ENCODE peak calls at places on chromosomes 5 and 9, in four cellular contexts. T is gastrocnemius medialis, Z is astrocyte, J is cardiac muscle cell. D is an unnamed sample.

GRCh38 chr9:133784731-133785561 is 46.8 kb upstream of the SARDH start:
- DNase-seq in Z (no peak), J (no peak), T (no peak), D (no peak)

GRCh38 chr9:8694983-8695588 is 895.5 kb upstream of the DMAC1 start:
- DNase-seq in T (no peak), J (no peak), Z (no peak), D (no peak)

GRCh38 chr5:172078726-172079345 is 72.4 kb upstream of the FBXW11 start:
- DNase-seq in Z (no peak), T (no peak), J (no peak), D (no peak)

GRCh38 chr9:94210616-94211603 is 48.2 kb upstream of the ZNF169 start:
- DNase-seq in Z (no peak), J (no peak), T (no peak), D (no peak)

GRCh38 chr5:74251106-74252032 is 389.2 kb downstream of the ENC1 start:
- DNase-seq in T (no peak), J (no peak), Z (peak), D (peak)

GRCh38 chr5:83474170-83474796 is 2.7 kb downstream of the VCAN start:
- DNase-seq in T (peak), Z (peak), J (peak), D (peak)

GRCh38 chr5:119158144-119158543 is 87.3 kb downstream of the DMXL1 start:
- DNase-seq in T (no peak), J (no peak), Z (no peak), D (no peak)

GRCh38 chr5:74576941-74577456 is 63.5 kb downstream of the ENC1 start:
- DNase-seq in Z (peak), J (no peak), T (no peak), D (no peak)

GRCh38 chr5:176779537-176779936 is 30.8 kb upstream of the UNC5A start:
- DNase-seq in J (no peak), Z (no peak), T (no peak), D (no peak)

GRCh38 chr9:111752455-111752854 is 42.3 kb downstream of the SHOC1 start:
- DNase-seq in T (no peak), Z (peak), J (no peak), D (no peak)

GRCh38 chr5:33049298-33049697 is 338.2 kb downstream of the NPR3 start:
- DNase-seq in J (no peak), Z (no peak), T (no peak), D (no peak)

GRCh38 chr9:83154087-83154736 is 91.3 kb upstream of the RASEF start:
- DNase-seq in J (no peak), T (peak), Z (peak), D (no peak)

GRCh38 chr5:15513379-15513778 is 13.4 kb downstream of the FBXL7 start:
- DNase-seq in Z (no peak), T (no peak), J (no peak), D (no peak)

GRCh38 chr9:137956688-137957385 is 79.3 kb downstream of the CACNA1B start:
- DNase-seq in T (no peak), Z (no peak), J (no peak), D (no peak)

GRCh38 chr5:82512025-82512424 is 233.9 kb upstream of the RPS23 start:
- DNase-seq in Z (no peak), T (no peak), J (no peak), D (no peak)

GRCh38 chr5:154813736-154814135 is 36.7 kb downstream of the FAXDC2 start:
- DNase-seq in T (no peak), J (no peak), Z (no peak), D (no peak)

GRCh38 chr5:91266184-91266705 is 116.9 kb downstream of the ARRDC3 start:
- DNase-seq in J (no peak), Z (peak), T (no peak), D (no peak)

GRCh38 chr5:59246470-59247250 is 646.9 kb downstream of the PDE4D start:
- DNase-seq in J (no peak), Z (peak), T (no peak), D (no peak)

GRCh38 chr5:143554918-143555477 is 151.5 kb upstream of the NR3C1 start:
- DNase-seq in J (no peak), Z (peak), T (no peak), D (no peak)

GRCh38 chr9:35733109-35733541 is 659 bp downstream of the CREB3 start:
- DNase-seq in Z (peak), J (peak), T (no peak), D (no peak)

GRCh38 chr9:113574381-113575262 is 111.1 kb downstream of the RGS3 start:
- DNase-seq in T (no peak), Z (no peak), J (no peak), D (no peak)

GRCh38 chr9:18910858-18911257 is 122.2 kb downstream of the SAXO1 start:
- DNase-seq in J (peak), Z (no peak), T (no peak), D (no peak)

GRCh38 chr9:98491231-98491651 is 217.5 kb downstream of the GABBR2 start:
- DNase-seq in J (no peak), Z (no peak), T (no peak), D (no peak)

GRCh38 chr9:98488578-98489312 is 220.0 kb downstream of the GABBR2 start:
- DNase-seq in J (peak), Z (peak), T (no peak), D (no peak)

GRCh38 chr9:98494852-98495251 is 213.9 kb downstream of the GABBR2 start:
- DNase-seq in Z (no peak), J (no peak), T (no peak), D (no peak)

GRCh38 chr9:98495530-98495929 is 213.2 kb downstream of the GABBR2 start:
- DNase-seq in J (no peak), T (no peak), Z (no peak), D (no peak)

GRCh38 chr9:98491778-98492177 is 217.0 kb downstream of the GABBR2 start:
- DNase-seq in T (no peak), Z (peak), J (no peak), D (no peak)
- H3K27ac ChIP-seq in T (no peak), Z (no peak), J (no peak), D (no peak)

GRCh38 chr5:66741394-66741793 is 145.2 kb downstream of the MAST4 start:
- DNase-seq in Z (no peak), J (no peak), T (no peak), D (no peak)
- H3K27ac ChIP-seq in Z (no peak), J (no peak), T (no peak), D (peak)

DNA sequence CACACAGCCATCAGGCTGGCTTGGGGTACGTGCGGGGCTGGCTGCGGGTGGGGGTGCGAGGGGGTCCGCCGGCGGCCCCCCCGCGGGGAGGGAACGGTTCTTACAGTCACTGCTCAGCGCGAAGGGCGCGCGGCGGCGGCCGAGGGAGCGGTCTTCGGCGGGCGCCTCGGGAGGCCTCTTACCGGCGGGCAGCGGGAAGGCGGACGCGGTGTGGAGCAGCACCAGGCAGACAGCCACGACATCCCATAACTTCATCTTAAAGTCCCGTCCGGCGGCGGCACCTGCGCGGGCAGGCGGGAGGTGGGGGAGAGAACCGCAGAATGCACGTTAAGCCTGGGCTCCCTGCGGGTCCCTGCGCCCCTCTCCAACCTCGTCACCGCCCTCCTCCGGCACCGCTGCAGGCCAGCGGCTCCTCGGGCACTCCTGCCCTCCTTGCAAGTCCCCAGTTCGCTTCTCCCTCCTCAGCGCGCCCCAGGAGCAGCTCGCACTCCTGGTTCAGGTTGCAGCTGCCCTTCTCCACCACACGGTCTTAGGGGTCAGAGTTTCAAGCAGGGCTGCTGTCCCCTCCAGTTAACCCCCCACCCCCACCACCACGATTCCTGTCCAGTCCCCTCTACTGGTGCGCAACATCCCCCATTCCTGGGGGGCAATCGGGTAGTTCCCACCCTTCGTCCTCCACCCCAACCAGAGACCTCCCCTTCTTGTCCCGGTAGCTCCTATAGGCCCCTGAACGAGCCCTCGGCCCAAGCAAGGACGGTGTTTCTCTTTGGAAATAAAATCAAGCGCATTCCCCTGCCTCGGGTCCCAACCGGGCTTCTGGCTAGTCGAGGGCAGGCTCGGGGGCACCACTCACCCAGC is 5.1 kb downstream of the GDNF start:
- DNase-seq in J (peak), Z (no peak), T (no peak), D (no peak)
- H3K27ac ChIP-seq in J (no peak), Z (no peak), T (peak), D (peak)

DNA sequence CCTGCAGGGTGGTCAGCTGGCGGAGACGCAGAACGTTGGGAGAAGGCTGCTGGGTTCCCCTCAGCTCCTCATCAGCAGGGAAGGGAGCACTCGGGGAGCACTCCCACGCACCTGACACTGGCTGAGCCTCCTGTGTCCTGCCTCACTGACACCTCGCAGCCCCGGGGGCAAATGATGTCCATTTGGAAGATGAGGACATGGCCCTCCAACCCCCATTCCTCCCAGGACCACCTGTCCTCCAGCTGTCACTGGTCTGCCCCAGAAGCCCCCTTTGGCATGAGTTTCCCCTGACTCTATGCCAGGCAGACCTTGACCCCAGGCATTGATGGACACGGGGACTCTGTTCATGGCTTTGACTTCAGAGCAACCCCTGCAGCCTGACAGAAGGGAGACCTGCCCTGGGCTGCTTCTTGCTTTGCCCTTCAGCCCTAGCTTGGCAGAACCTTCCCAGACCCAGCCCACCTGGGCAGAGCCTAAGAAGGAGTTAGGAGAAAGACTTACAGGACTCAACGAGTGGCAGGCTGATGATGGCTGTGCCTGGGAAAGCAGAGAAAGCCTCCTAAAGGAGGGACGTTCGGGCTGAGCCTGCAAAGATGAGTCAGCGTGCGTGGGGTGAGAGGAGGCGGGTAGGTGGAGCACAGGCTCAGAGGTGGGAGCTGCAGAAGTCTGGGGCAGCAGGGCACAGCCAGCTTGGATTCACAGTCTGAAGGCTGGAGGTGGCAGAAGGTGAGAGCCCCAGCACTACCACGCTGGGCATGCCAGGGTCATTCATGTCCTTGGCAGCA is 90.6 kb downstream of the LMX1B start:
- DNase-seq in Z (peak), J (no peak), T (no peak), D (peak)
- H3K27ac ChIP-seq in Z (no peak), J (no peak), T (no peak), D (peak)

DNA sequence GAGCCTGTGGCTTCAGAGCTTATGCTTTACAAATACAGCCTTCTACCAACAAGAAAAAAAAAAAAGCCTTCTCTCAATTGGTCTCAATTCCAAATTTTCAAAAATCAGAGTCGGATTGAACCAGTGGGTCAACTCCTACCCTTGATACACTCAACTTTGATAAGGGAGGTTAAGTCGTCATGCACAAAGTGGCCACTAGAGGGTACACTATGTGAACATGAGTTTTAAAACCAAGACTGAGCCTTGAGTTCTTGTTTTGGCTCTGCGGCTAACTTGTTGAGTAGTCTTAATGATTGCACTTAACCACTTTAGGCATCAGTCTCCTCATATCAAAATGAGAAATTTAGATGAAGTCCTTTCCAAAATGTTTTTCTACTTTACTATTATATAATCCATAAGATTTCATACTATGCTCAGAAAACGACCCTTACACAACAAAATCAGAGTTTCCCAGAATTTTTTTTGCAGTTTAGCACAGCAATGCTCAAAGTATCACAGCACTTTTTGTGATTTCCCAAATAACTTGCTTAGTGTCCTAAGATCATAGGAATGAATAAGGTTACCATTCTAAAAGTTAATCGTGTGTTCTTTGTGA is 92.9 kb upstream of the MTAP start:
- DNase-seq in Z (no peak), T (no peak), J (peak), D (no peak)
- H3K27ac ChIP-seq in Z (no peak), T (no peak), J (no peak), D (no peak)

GRCh38 chr9:77807846-77808749 is 160.0 kb upstream of the GNA14 start:
- DNase-seq in T (no peak), J (no peak), Z (no peak), D (no peak)
- H3K27ac ChIP-seq in T (peak), J (no peak), Z (no peak), D (no peak)

GRCh38 chr5:128706269-128706668 is 168.2 kb upstream of the FBN2 start:
- DNase-seq in Z (no peak), J (no peak), T (no peak), D (no peak)
- H3K27ac ChIP-seq in Z (no peak), J (no peak), T (no peak), D (no peak)

GRCh38 chr5:76113103-76113502 is 29.9 kb downstream of the SV2C start:
- DNase-seq in J (no peak), Z (no peak), T (no peak), D (no peak)

GRCh38 chr5:76111510-76112174 is 28.5 kb downstream of the SV2C start:
- DNase-seq in T (no peak), Z (no peak), J (no peak), D (no peak)

DNA sequence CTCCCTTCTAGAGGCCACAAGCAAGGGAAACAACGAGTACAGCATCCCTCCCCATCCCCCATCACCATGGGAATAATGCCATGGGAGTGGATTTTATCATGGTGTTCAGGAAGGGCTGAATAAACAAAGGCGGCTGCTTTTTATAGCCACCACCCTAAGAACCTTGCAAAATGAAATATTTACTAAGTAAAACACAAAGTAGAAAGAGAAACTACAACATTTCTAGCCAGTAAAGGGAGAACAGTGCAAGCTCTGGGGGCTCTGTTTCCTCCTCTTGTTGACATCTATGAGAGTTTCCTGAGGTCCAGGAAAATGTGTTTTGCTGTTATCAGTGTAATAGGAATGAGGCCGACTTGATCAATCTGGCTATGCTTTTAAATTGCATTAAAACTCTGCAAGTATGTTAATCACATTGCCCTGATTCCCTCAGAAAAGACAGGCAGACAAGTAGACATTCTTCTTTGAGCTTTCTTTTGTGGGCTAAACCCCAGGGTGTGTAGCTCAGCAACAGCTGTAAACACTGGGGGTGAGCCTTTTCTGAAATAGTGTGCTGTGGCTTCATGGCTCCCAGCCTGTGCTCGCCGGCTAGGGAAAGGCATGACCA is 31.1 kb downstream of the SV2C start:
- DNase-seq in J (no peak), Z (no peak), T (no peak), D (no peak)
- H3K27ac ChIP-seq in J (no peak), Z (no peak), T (no peak), D (no peak)

GRCh38 chr5:14252793-14253192 is 109.7 kb downstream of the TRIO start:
- DNase-seq in Z (no peak), T (no peak), J (no peak), D (no peak)
- H3K27ac ChIP-seq in Z (no peak), T (no peak), J (no peak), D (no peak)

GRCh38 chr9:70168521-70168920 is 90.3 kb upstream of the SMC5 start:
- DNase-seq in T (no peak), J (no peak), Z (no peak), D (no peak)
- H3K27ac ChIP-seq in T (no peak), J (no peak), Z (no peak), D (no peak)

D was measured in dorsolateral prefrontal cortex.